ENCODE peak calls at places on chromosomes 16 and 17, in four cellular contexts. I is activated CD4-positive, CD25-positive, alpha-beta regulatory T cell treated with anti-CD3 and anti-CD28 coated beads, Interleukin-2, amount 50 U/mL, for 72 hours; G is GM23248; U is iPS-NIHi11. V is an unnamed sample.

GRCh38 chr16:89350701-89351380 is 133.3 kb downstream of the ZNF778 start:
- DNase-seq in I (no peak), U (no peak), G (peak; percentile 46), V (peak; percentile 49)

GRCh38 chr17:82241926-82242697 is 13.3 kb downstream of the SLC16A3 start:
- DNase-seq in G (no peak), U (no peak), I (no peak), V (peak; percentile 50)

GRCh38 chr17:69540356-69540755 is 125.9 kb downstream of the MAP2K6 start:
- DNase-seq in U (no peak), I (no peak), G (no peak), V (no peak)

GRCh38 chr17:13114601-13115024 is 96.8 kb upstream of the ELAC2 start:
- DNase-seq in G (peak; percentile 83), I (no peak), U (peak; percentile 81), V (peak; percentile 48)

GRCh38 chr17:82124101-82124500 is 26.1 kb upstream of the FASN start:
- DNase-seq in I (no peak), G (no peak), U (no peak), V (no peak)

GRCh38 chr17:81902023-81902652 is at the start of gene NPB:
- DNase-seq in G (peak; percentile 51), U (peak; percentile 70), I (no peak), V (no peak)

GRCh38 chr17:39365252-39365651 is 36.2 kb downstream of the FBXL20 start:
- DNase-seq in I (no peak), U (no peak), G (peak; percentile 88), V (peak; percentile 24)

GRCh38 chr17:3556239-3556904 is 1.2 kb downstream of the TRPV3 start:
- DNase-seq in G (no peak), I (no peak), U (no peak), V (no peak)

GRCh38 chr17:56173026-56173425 is 19.8 kb downstream of the ANKFN1 start:
- DNase-seq in U (no peak), I (no peak), G (no peak), V (no peak)

GRCh38 chr17:75623386-75623785 is 9.8 kb upstream of the SMIM5 start:
- DNase-seq in G (no peak), U (no peak), I (no peak), V (no peak)

GRCh38 chr16:30636599-30636998 is 14.2 kb upstream of the PRR14 start:
- DNase-seq in U (no peak), G (no peak), I (no peak), V (no peak)

GRCh38 chr17:75404223-75404738 is 1.2 kb downstream of the GRB2 start:
- DNase-seq in I (peak; percentile 43), G (peak; percentile 94), U (peak; percentile 70), V (peak; percentile 93)

GRCh38 chr16:22161999-22162657 is at the start of gene SDR42E2:
- DNase-seq in U (peak; percentile 100), I (peak; percentile 37), G (no peak), V (no peak)

GRCh38 chr16:30350134-30350871 is 4.8 kb downstream of the CD2BP2 start:
- DNase-seq in G (peak; percentile 23), I (no peak), U (no peak), V (no peak)

GRCh38 chr17:9272506-9272905 is 251.2 kb downstream of the NTN1 start:
- DNase-seq in I (no peak), U (no peak), G (peak; percentile 87), V (no peak)

GRCh38 chr17:9074106-9074505 is 52.8 kb downstream of the NTN1 start:
- DNase-seq in G (peak; percentile 69), I (no peak), U (no peak), V (no peak)

GRCh38 chr16:1222553-1223354 is 2.3 kb downstream of the TPSG1 start:
- DNase-seq in G (no peak), I (no peak), U (no peak), V (no peak)

GRCh38 chr17:14389656-14390055 is 88.8 kb downstream of the HS3ST3B1 start:
- DNase-seq in G (no peak), I (no peak), U (no peak), V (no peak)

GRCh38 chr16:10656618-10657017 is 38.1 kb downstream of the TEKT5 start:
- DNase-seq in U (no peak), G (no peak), I (no peak), V (no peak)

V was measured in ELR.